ENCODE peak calls at places on chromosomes 3 and 15, in five cellular contexts. Y, W, K, A and O are unnamed samples.
A peak's percentile ranks its signal among the peaks of the same experiment; 100 is the strongest.

GRCh38 chr3:142445816-142446254 is 2.0 kb downstream of the XRN1 start:
- DNase-seq in K (no peak), W (peak; percentile 44), Y (peak; percentile 12), A (no peak), O (no peak)

GRCh38 chr3:101414121-101414520 is 93.7 kb upstream of the IMPG2 start:
- DNase-seq in K (no peak), A (no peak), W (no peak), Y (no peak), O (no peak)

GRCh38 chr3:160399347-160400047 is at the start of gene SMC4:
- DNase-seq in W (peak; percentile 79), K (peak; percentile 85), A (peak; percentile 85), Y (peak; percentile 91), O (peak; percentile 86)

GRCh38 chr3:128170866-128171516 is 17.7 kb downstream of the EEFSEC start:
- DNase-seq in A (peak; percentile 80), Y (peak; percentile 91), K (no peak), W (no peak), O (peak; percentile 72)

GRCh38 chr3:38138347-38139190 is at the start of gene MYD88:
- DNase-seq in Y (peak; percentile 63), W (no peak), A (peak; percentile 75), K (peak; percentile 85), O (peak; percentile 87)

GRCh38 chr3:11672396-11672795 is 28.7 kb upstream of the VGLL4 start:
- DNase-seq in A (no peak), W (no peak), K (peak; percentile 1), Y (no peak), O (no peak)

GRCh38 chr15:50653156-50653743 is 33.3 kb downstream of the TRPM7 start:
- DNase-seq in W (no peak), K (no peak), Y (no peak), A (no peak), O (no peak)

GRCh38 chr15:39919740-39920509 is at the start of gene GPR176:
- DNase-seq in W (no peak), A (peak; percentile 87), Y (no peak), K (peak; percentile 75), O (no peak)

GRCh38 chr15:75149911-75150709 is 51.6 kb upstream of the C15orf39 start:
- DNase-seq in K (no peak), W (no peak), A (no peak), Y (no peak), O (peak; percentile 39)

GRCh38 chr15:93035092-93035915 is 53.7 kb downstream of the RGMA start:
- DNase-seq in K (no peak), Y (no peak), W (no peak), A (peak; percentile 12), O (no peak)

GRCh38 chr15:77749236-77749997 is 116.7 kb upstream of the LINGO1 start:
- DNase-seq in A (no peak), W (no peak), Y (no peak), K (no peak), O (no peak)

GRCh38 chr15:73813071-73813470 is 59.9 kb upstream of the INSYN1 start:
- DNase-seq in K (no peak), Y (no peak), A (no peak), W (no peak), O (no peak)

GRCh38 chr3:119636891-119637611 is 23.3 kb downstream of the POPDC2 start:
- DNase-seq in A (no peak), K (no peak), Y (no peak), W (no peak), O (no peak)

GRCh38 chr3:71208273-71209095 is 375.0 kb downstream of the FOXP1 start:
- DNase-seq in Y (peak; percentile 98), K (no peak), W (no peak), A (no peak), O (peak; percentile 55)

GRCh38 chr15:85676332-85676731 is 118.4 kb downstream of the KLHL25 start:
- DNase-seq in W (no peak), Y (no peak), K (no peak), A (no peak), O (no peak)

GRCh38 chr3:14235003-14235876 is 56.6 kb downstream of the LSM3 start:
- DNase-seq in Y (no peak), A (no peak), W (no peak), K (no peak), O (no peak)

GRCh38 chr15:70799667-70800450 is 36.5 kb upstream of the UACA start:
- DNase-seq in A (no peak), W (no peak), Y (peak; percentile 66), K (no peak), O (no peak)

GRCh38 chr3:139339219-139339906 is 4.5 kb upstream of the MRPS22 start:
- DNase-seq in W (no peak), A (no peak), Y (no peak), K (no peak), O (peak; percentile 90)

GRCh38 chr3:42865256-42865655 is 10.4 kb downstream of the CYP8B1 start:
- DNase-seq in K (no peak), Y (no peak), W (no peak), A (no peak), O (no peak)

GRCh38 chr15:62287066-62287857 is 122.2 kb upstream of the C2CD4B start:
- DNase-seq in K (no peak), Y (no peak), W (no peak), A (no peak), O (no peak)

GRCh38 chr3:168620854-168621253 is 525.1 kb upstream of the GOLIM4 start:
- DNase-seq in A (peak; percentile 36), W (no peak), K (peak; percentile 73), Y (peak; percentile 41), O (no peak)

GRCh38 chr3:183354325-183354831 is 74.0 kb downstream of the MCF2L2 start:
- DNase-seq in K (no peak), Y (no peak), A (no peak), W (no peak), O (peak; percentile 62)

GRCh38 chr3:174614046-174614445 is 245.1 kb upstream of the NAALADL2 start:
- DNase-seq in A (no peak), Y (no peak), W (no peak), K (no peak), O (no peak)

GRCh38 chr15:37133619-37134018 is 33.3 kb upstream of the MEIS2 start:
- DNase-seq in Y (no peak), W (no peak), K (no peak), A (no peak), O (no peak)

GRCh38 chr3:127003601-127004280 is 20.8 kb downstream of the PLXNA1 start:
- DNase-seq in K (no peak), A (no peak), W (no peak), Y (no peak), O (no peak)

GRCh38 chr3:137420198-137420995 is 343.7 kb upstream of the SOX14 start:
- DNase-seq in K (no peak), A (no peak), W (no peak), Y (no peak), O (no peak)

GRCh38 chr3:194330579-194330978 is 20.5 kb downstream of the CPN2 start:
- DNase-seq in K (no peak), W (no peak), Y (no peak), A (peak; percentile 56), O (no peak)

GRCh38 chr3:124995460-124995994 is 60.3 kb downstream of the HEG1 start:
- DNase-seq in A (peak; percentile 73), W (peak; percentile 20), Y (peak; percentile 49), K (peak; percentile 69), O (peak; percentile 8)

GRCh38 chr15:48695835-48696573 is 50.5 kb upstream of the FBN1 start:
- DNase-seq in A (no peak), W (no peak), Y (no peak), K (no peak), O (peak; percentile 44)

GRCh38 chr15:40106203-40107161 is 2.2 kb downstream of the BMF start:
- DNase-seq in W (peak; percentile 83), K (peak; percentile 83), A (no peak), Y (peak; percentile 95), O (peak; percentile 64)

GRCh38 chr3:170751083-170751893 is 118.7 kb downstream of the RPL22L1 start:
- DNase-seq in W (no peak), Y (no peak), K (no peak), A (no peak), O (no peak)

GRCh38 chr3:58355174-58355573 is 22.5 kb downstream of the PXK start:
- DNase-seq in Y (no peak), A (no peak), W (no peak), K (no peak), O (no peak)

GRCh38 chr15:96170616-96171270 is 159.8 kb upstream of the NR2F2 start:
- DNase-seq in Y (peak; percentile 9), W (no peak), A (no peak), K (no peak), O (no peak)

GRCh38 chr15:58477228-58477627 is 45.4 kb downstream of the LIPC start:
- DNase-seq in W (no peak), Y (no peak), A (no peak), K (no peak), O (no peak)

GRCh38 chr15:33243393-33243792 is 48.9 kb upstream of the FMN1 start:
- DNase-seq in A (no peak), K (no peak), W (no peak), Y (no peak), O (no peak)
- TF ChIP-seq RAD21 in A (no peak), K (no peak), W (no peak), Y (no peak), O (no peak)

GRCh38 chr3:46970391-46971091 is 6.0 kb downstream of the CCDC12 start:
- DNase-seq in K (no peak), A (no peak), W (no peak), Y (peak; percentile 96), O (peak; percentile 63)
- TF ChIP-seq TAF1 in K (no peak), A (no peak), W (no peak), Y (no peak), O (no peak)

GRCh38 chr3:69761896-69762789 is 22.9 kb downstream of the MITF start:
- DNase-seq in A (no peak), W (no peak), Y (no peak), K (no peak), O (no peak)
- TF ChIP-seq RAD21 in A (no peak), W (no peak), Y (no peak), K (no peak), O (no peak)

GRCh38 chr3:196111939-196112386 is 30.1 kb upstream of the TFRC start:
- DNase-seq in Y (no peak), W (peak; percentile 71), K (no peak), A (no peak), O (no peak)
- TF ChIP-seq TAF1 in Y (no peak), W (no peak), K (no peak), A (no peak), O (no peak)

GRCh38 chr3:144942501-144943197 is 971.0 kb downstream of the DIPK2A start:
- DNase-seq in W (no peak), Y (no peak), A (no peak), K (no peak), O (no peak)

GRCh38 chr3:144947895-144948294 is 976.3 kb downstream of the DIPK2A start:
- DNase-seq in K (no peak), A (no peak), W (no peak), Y (no peak), O (no peak)

DNA sequence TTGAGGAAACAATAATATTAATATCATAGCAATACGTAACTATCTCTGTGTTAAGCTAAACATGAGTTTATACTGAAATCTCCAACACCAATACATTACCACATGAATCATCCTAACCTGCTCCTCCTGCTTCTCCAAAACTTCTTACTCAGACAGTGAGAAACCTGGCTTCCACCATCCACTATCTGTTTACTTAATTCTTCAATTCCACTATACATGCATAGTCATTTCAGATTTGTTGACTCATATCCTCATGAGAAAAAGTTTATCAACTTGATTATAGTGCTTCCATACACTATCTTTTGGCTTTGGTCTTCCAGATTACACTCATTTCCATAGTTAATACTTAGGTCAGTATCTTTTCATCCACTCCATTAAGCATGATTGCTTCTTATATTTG is 970.5 kb downstream of the DIPK2A start:
- DNase-seq in K (no peak), A (no peak), Y (no peak), W (no peak), O (no peak)
- TF ChIP-seq RAD21 in K (no peak), A (no peak), Y (no peak), W (no peak), O (no peak)